ENCODE peak calls at places on chromosomes 12 and 14, in four cellular contexts. Y is SJCRH30, M is neuronal stem cell, R is HCT116. Z is an unnamed sample. For H3K4me1 and H3K36me3, the result is how much of the 10 kb centered on the place peaks cover.

GRCh38 chr14:68681256-68681655 is 111.6 kb downstream of the ZFP36L1 start:
- DNase-seq in M (no peak), R (no peak), Y (no peak), Z (no peak)

GRCh38 chr12:13032164-13032563 is 12.0 kb upstream of the FAM234B start:
- DNase-seq in M (no peak), Y (no peak), R (no peak), Z (no peak)

GRCh38 chr14:78446807-78447206 is 276.6 kb downstream of the NRXN3 start:
- DNase-seq in Y (peak), R (no peak), M (peak), Z (no peak)

GRCh38 chr12:123744836-123745235 is 17.3 kb upstream of the DNAH10 start:
- DNase-seq in Y (no peak), M (no peak), R (no peak), Z (no peak)

GRCh38 chr14:103533999-103534575 is 5.1 kb downstream of the TRMT61A start:
- DNase-seq in M (no peak), R (no peak), Y (no peak), Z (no peak)

GRCh38 chr12:753401-754237 is 1.2 kb downstream of the WNK1 start:
- DNase-seq in Y (peak), R (no peak), M (no peak), Z (peak)

GRCh38 chr14:40985584-40985983 is 621.1 kb upstream of the LRFN5 start:
- DNase-seq in M (no peak), R (no peak), Y (no peak), Z (no peak)

GRCh38 chr14:105340821-105341408 is 26.4 kb downstream of the PACS2 start:
- DNase-seq in M (no peak), Y (peak), R (no peak), Z (no peak)

GRCh38 chr14:51849095-51849494 is 11.3 kb upstream of the GNG2 start:
- DNase-seq in R (no peak), Y (no peak), M (no peak), Z (no peak)

GRCh38 chr12:77337327-77337726 is 272.0 kb upstream of the E2F7 start:
- DNase-seq in R (no peak), M (no peak), Y (no peak), Z (no peak)

GRCh38 chr12:51388066-51388799 is 3.0 kb downstream of the GALNT6 start:
- DNase-seq in M (no peak), R (no peak), Y (no peak), Z (no peak)

GRCh38 chr12:45184145-45184958 is 31.5 kb upstream of the ANO6 start:
- DNase-seq in Y (no peak), R (no peak), M (no peak), Z (no peak)

GRCh38 chr12:110224379-110225304 is 56.4 kb upstream of the ATP2A2 start:
- DNase-seq in R (no peak), M (no peak), Y (peak), Z (peak)

GRCh38 chr14:62082779-62083178 is 320.6 kb downstream of the SNAPC1 start:
- DNase-seq in R (no peak), M (no peak), Y (no peak), Z (no peak)

GRCh38 chr12:59834659-59835474 is 239.0 kb downstream of the SLC16A7 start:
- DNase-seq in R (peak), M (no peak), Y (peak), Z (no peak)

GRCh38 chr12:119679081-119679480 is 11.1 kb downstream of the PRKAB1 start:
- DNase-seq in R (no peak), M (no peak), Y (no peak), Z (no peak)

GRCh38 chr12:80598004-80598606 is 109.3 kb upstream of the MYF6 start:
- DNase-seq in Y (no peak), M (no peak), R (peak), Z (no peak)

GRCh38 chr12:42568952-42569916 is 20.3 kb downstream of the PRICKLE1 start:
- DNase-seq in M (peak), Y (peak), R (peak), Z (no peak)

GRCh38 chr14:65000868-65001600 is 14.3 kb downstream of the FNTB start:
- DNase-seq in R (no peak), M (no peak), Y (no peak), Z (no peak)

GRCh38 chr14:81727243-81727642 is 193.6 kb upstream of the SEL1L start:
- DNase-seq in R (no peak), Y (peak), M (no peak), Z (no peak)

GRCh38 chr12:74780458-74781241 is 243.0 kb downstream of the ATXN7L3B start:
- DNase-seq in R (no peak), Y (peak), M (no peak), Z (no peak)

GRCh38 chr12:93624595-93625294 is 52.3 kb downstream of the SOCS2 start:
- DNase-seq in R (peak), M (no peak), Y (no peak), Z (no peak)

GRCh38 chr14:31360919-31361662 is 59.3 kb downstream of the HEATR5A start:
- DNase-seq in M (no peak), R (no peak), Y (no peak), Z (no peak)

GRCh38 chr14:52950898-52951729 is at the start of gene FERMT2:
- DNase-seq in Y (peak), M (peak), R (peak), Z (peak)

GRCh38 chr14:65847065-65847847 is 434.7 kb downstream of the FUT8 start:
- DNase-seq in Y (no peak), M (no peak), R (no peak), Z (no peak)

GRCh38 chr14:77615231-77616132 is 955 bp downstream of the SPTLC2 start:
- DNase-seq in M (peak), Y (peak), R (no peak), Z (no peak)

DNA sequence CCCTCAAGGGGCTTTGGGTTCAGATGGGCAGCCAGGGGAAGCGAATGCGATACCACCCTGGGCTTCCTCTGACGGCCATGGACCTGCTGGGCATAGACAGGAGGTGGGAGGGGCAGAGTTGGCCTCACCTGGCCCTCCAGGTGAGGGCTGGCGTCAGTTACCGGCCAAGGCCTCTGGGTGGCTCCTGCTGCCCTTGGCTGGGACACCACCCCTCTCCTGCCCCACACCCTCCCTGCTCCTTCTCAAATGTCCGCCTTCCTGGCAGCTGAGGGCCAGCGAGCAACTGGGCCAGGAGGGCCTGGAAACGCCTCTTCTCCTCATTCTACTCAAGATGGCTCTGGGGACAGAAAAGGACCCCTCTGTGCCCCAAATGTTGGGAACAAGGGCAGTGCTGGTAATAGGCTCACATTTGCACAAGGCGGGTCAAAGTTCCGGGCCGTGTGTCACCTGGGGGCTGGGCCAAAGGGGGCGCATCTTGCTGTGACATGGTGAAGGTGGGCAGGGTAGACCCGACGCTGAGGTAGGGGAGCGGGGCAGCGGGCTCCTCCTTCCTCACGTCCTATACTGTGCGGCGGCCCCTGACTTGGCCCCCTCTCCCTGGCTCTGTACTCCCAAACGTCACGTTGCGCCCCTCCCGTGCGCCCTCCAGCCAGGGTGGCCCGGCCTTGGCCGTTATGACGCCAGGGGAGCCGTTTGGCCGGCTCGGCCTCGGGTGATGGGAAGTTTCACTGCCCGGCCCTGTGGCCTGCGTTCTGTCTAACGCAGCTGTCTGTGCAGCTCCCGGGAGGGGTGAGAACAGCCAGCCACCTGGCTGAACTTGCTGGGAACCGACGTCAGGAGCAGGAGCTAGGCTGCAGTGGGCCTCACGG is 18.1 kb upstream of the DLK1 start:
- DNase-seq in Y (peak), M (no peak), R (peak), Z (peak)
- H3K4me3 ChIP-seq in Y (peak), M (no peak), R (no peak), Z (no peak)

GRCh38 chr12:114664661-114665320 is 19.2 kb downstream of the TBX3 start:
- DNase-seq in M (no peak), Y (no peak), R (no peak), Z (no peak)

GRCh38 chr12:114658002-114658441 is 26.0 kb downstream of the TBX3 start:
- DNase-seq in M (no peak), Y (no peak), R (no peak), Z (no peak)

GRCh38 chr12:114659084-114659483 is 24.9 kb downstream of the TBX3 start:
- DNase-seq in R (no peak), M (no peak), Y (no peak), Z (no peak)

GRCh38 chr12:114662512-114663177 is 21.3 kb downstream of the TBX3 start:
- DNase-seq in M (no peak), R (peak), Y (peak), Z (peak)

GRCh38 chr12:114661245-114661644 is 22.7 kb downstream of the TBX3 start:
- DNase-seq in R (no peak), M (no peak), Y (no peak), Z (no peak)
- H3K4me1 ChIP-seq in R (under half), M (under half), Y (under half), Z (under half)

GRCh38 chr12:98770230-98770629 is 125.1 kb downstream of the APAF1 start:
- DNase-seq in M (no peak), Y (no peak), R (no peak), Z (no peak)
- H3K36me3 ChIP-seq in M (under half), Y (under half), R (under half), Z (under half)

DNA sequence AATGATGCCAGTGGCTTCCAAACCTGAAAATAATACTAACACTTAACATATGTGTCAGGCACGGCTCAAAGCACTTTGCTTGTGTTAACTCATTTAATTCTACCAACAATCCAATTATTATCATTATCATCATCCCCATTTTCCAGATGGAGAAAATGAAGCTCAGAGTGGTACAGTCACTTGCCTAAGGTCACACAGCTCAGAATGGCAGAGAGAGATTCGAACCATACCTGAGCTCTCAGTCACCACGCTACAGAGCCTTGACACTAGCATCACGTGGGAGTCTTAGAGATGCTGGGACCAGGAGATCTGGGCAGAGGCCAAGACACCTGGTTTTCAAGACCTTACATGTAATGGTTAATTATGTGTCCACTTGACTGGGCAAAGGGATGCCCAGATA is 34.2 kb downstream of the DHX37 start:
- DNase-seq in M (no peak), Y (no peak), R (no peak), Z (no peak)
- H3K4me3 ChIP-seq in M (no peak), Y (no peak), R (no peak), Z (no peak)

DNA sequence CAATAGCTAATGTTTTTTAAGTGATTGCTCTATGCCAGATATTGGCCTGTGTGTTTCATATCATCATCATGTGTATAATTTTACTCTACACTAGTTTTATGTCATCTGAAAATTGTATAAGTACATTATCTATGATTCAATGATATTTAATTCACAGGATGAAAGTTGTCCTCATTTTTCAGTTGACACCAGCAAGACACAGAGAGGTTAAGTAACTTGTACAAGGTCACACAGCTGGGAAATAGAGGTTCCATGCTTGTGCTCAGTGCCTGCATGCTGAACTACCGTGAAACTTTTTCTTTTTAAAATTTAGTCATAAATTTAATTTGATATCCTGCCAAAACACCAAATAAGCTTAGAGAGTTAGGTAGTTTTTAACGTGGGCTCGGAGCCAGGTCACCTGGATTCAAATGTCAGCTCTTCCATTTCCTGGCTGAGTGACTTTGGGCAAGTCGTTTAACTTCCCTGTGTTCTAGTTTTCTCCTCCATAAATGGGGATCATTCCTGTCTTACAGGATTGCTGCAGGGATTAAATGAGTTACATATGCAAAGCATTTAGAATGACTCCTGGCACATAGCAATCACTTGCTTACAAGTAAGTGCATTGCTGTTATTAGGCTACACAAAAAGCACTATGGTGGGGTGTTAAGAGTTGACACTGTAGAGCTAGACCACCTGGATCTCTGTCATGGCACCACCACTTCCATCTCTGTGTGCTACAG is 183.9 kb downstream of the ETV6 start:
- DNase-seq in R (no peak), Y (no peak), M (no peak), Z (no peak)
- H3K4me1 ChIP-seq in R (under half), Y (under half), M (under half), Z (under half)

DNA sequence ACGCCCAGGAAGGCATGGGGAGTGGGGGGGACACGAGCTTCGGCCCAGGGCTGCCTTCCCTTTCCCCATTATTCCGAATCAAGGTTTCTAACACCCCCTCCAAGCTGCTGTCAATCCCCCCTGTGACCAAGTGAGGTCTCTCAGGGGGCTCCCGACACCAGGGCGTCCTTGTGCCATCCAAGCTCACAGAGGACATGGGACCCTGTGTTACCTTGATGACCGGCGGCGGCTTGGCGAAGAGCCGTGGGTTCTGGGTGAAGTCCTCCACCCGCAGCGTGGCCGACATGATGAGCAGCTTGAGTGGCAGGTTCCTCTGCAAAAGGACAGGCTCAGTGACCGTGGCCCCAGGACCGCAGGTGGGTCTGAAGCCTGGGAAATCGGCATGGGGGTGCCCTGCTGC is 20.3 kb downstream of the DHX37 start:
- DNase-seq in Y (no peak), M (no peak), R (no peak), Z (no peak)
- H3K36me3 ChIP-seq in Y (under half), M (under half), R (under half), Z (under half)

GRCh38 chr12:10747730-10748129 is 24.6 kb upstream of the YBX3 start:
- DNase-seq in M (no peak), R (no peak), Y (no peak), Z (no peak)

GRCh38 chr12:10753066-10753465 is 29.9 kb upstream of the YBX3 start:
- DNase-seq in M (no peak), R (no peak), Y (no peak), Z (no peak)

GRCh38 chr12:10750385-10750727 is 27.2 kb upstream of the YBX3 start:
- DNase-seq in M (no peak), Y (no peak), R (no peak), Z (no peak)

DNA sequence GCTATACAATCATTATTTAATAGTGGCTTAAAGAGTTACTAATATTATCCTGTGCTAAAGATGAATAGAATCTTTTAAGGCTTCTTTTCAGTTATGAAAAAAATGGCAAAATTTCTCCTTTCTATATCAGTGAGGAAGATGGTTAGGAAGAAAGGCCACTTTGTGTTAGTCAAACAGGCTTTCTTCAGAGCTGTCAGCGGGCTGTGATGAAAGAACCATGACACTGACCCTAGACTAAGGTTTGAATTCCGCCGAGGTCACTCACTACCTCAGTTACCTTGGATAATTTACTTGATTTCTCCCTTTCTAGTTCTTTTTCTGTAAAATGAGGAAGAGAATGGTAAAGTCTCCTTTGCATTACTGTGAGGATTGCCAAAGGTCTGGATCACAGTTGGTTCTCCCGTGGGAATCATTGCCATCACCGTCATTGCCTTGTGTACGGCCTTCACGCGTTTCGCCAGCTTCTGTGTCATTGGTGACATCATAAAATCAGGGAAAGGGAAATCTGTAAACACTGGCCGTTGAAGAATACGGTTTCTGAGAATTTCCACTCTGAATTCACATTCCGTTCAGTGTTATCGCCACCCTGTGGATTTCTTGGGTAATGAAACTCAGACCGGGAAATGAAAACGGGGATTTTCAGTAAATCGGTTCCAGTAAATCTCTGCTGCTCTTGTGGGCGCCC is 26.7 kb upstream of the YBX3 start:
- DNase-seq in R (peak), M (peak), Y (peak), Z (peak)
- H3K4me3 ChIP-seq in R (peak), M (no peak), Y (peak), Z (no peak)

GRCh38 chr14:32471183-32471582 is 142.1 kb downstream of the AKAP6 start:
- DNase-seq in R (no peak), Y (peak), M (no peak), Z (no peak)

GRCh38 chr14:32472081-32472480 is 143.0 kb downstream of the AKAP6 start:
- DNase-seq in M (no peak), R (no peak), Y (peak), Z (no peak)

GRCh38 chr14:32473476-32473875 is 144.4 kb downstream of the AKAP6 start:
- DNase-seq in Y (peak), R (no peak), M (no peak), Z (peak)

GRCh38 chr14:32470161-32470705 is 141.1 kb downstream of the AKAP6 start:
- DNase-seq in M (no peak), R (no peak), Y (peak), Z (no peak)

DNA sequence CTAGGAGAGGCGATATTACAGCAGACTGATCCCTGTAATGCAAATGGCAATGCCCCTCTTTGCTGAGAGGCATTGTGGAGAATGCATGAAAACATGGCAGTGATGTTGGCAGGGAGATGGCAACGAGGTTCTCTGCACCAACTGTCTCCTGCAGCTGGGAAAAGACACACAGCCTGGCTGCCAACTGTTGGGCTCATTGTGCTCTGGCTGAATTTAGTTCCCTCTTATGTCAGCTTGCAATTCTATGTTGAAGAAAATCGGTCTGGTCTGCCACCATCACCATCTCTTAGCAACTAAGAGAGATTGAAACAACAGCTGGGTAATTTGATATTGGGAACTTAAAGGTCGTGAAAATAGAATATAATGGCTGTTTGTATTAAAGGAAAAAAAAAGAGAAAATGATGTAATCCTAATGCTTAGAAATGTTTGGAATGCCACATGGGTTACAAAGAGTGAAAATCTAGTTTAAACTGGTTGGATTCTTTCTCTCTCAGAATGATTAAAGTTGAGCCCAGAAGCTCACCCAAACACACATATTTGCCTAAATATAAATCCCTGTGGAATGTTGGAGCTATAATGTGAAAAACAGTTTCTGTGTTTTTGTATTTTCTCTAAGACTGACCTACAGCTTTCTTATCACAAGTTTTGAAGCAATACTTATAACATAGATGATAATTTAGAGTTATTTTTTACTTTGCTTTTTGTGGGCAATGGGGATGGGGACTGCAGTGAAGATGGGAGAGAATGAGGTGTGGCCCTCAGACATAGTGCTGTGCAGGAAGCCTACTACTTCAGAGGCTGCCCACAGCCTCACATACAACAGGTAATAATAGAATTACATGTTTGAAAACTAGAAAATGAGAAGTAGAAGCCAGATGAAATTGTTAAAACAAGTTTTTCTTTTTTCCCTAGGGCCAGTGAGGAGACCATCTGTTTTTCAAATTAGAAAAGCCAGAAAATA is 143.7 kb downstream of the AKAP6 start:
- DNase-seq in R (no peak), Y (peak), M (no peak), Z (no peak)
- H3K4me1 ChIP-seq in R (under half), Y (half or more), M (under half), Z (under half)